ENCODE peak calls at places on chromosome 1, in ten cellular contexts. One of them, this sample, is unnamed.

GRCh38 chr1:148388260-148389026 is 94.7 kb downstream of the PPIAL4G start:
- DNase-seq in upper lobe of right lung: peak; percentile 93
- DNase-seq in heart left ventricle: peak; percentile 90
- DNase-seq in IMR-90: peak; percentile 91
- DNase-seq in coronary artery: peak; percentile 93
- DNase-seq in brain microvascular endothelial cell: peak; percentile 97
- DNase-seq in prostate gland: peak; percentile 90
- DNase-seq in lower lobe of right lung: peak; percentile 94
- DNase-seq in suprapubic skin: peak; percentile 94
- DNase-seq in PC-3: peak; percentile 94
- DNase-seq in this sample: peak; percentile 80

GRCh38 chr1:198955085-198955484 is 316.2 kb downstream of the PTPRC start:
- DNase-seq in upper lobe of right lung: no peak
- DNase-seq in heart left ventricle: no peak
- DNase-seq in IMR-90: no peak
- DNase-seq in coronary artery: no peak
- DNase-seq in brain microvascular endothelial cell: no peak
- DNase-seq in prostate gland: no peak
- DNase-seq in lower lobe of right lung: no peak
- DNase-seq in suprapubic skin: no peak
- DNase-seq in PC-3: no peak
- DNase-seq in this sample: no peak

GRCh38 chr1:90135306-90135705 is 140.4 kb downstream of the ZNF326 start:
- DNase-seq in upper lobe of right lung: no peak
- DNase-seq in heart left ventricle: no peak
- DNase-seq in IMR-90: no peak
- DNase-seq in coronary artery: no peak
- DNase-seq in brain microvascular endothelial cell: no peak
- DNase-seq in prostate gland: no peak
- DNase-seq in lower lobe of right lung: no peak
- DNase-seq in suprapubic skin: no peak
- DNase-seq in PC-3: no peak
- DNase-seq in this sample: no peak

GRCh38 chr1:184050631-184051030 is 899 bp upstream of the TSEN15 start:
- DNase-seq in upper lobe of right lung: no peak
- DNase-seq in heart left ventricle: no peak
- DNase-seq in IMR-90: no peak
- DNase-seq in coronary artery: no peak
- DNase-seq in brain microvascular endothelial cell: no peak
- DNase-seq in prostate gland: no peak
- DNase-seq in lower lobe of right lung: no peak
- DNase-seq in suprapubic skin: no peak
- DNase-seq in PC-3: no peak
- DNase-seq in this sample: no peak

GRCh38 chr1:62198781-62199125 is 4.1 kb downstream of the L1TD1 start:
- DNase-seq in upper lobe of right lung: no peak
- DNase-seq in heart left ventricle: no peak
- DNase-seq in IMR-90: no peak
- DNase-seq in coronary artery: no peak
- DNase-seq in brain microvascular endothelial cell: no peak
- DNase-seq in prostate gland: no peak
- DNase-seq in lower lobe of right lung: no peak
- DNase-seq in suprapubic skin: no peak
- DNase-seq in PC-3: no peak
- DNase-seq in this sample: no peak

GRCh38 chr1:3740038-3740437 is 12.2 kb upstream of the CCDC27 start:
- DNase-seq in upper lobe of right lung: no peak
- DNase-seq in heart left ventricle: peak; percentile 42
- DNase-seq in IMR-90: no peak
- DNase-seq in coronary artery: no peak
- DNase-seq in brain microvascular endothelial cell: no peak
- DNase-seq in prostate gland: no peak
- DNase-seq in lower lobe of right lung: no peak
- DNase-seq in suprapubic skin: no peak
- DNase-seq in PC-3: no peak
- DNase-seq in this sample: no peak

GRCh38 chr1:30184393-30185141 is 538.8 kb downstream of the MATN1 start:
- DNase-seq in upper lobe of right lung: no peak
- DNase-seq in heart left ventricle: no peak
- DNase-seq in IMR-90: no peak
- DNase-seq in coronary artery: no peak
- DNase-seq in brain microvascular endothelial cell: no peak
- DNase-seq in prostate gland: no peak
- DNase-seq in lower lobe of right lung: no peak
- DNase-seq in suprapubic skin: no peak
- DNase-seq in PC-3: no peak
- DNase-seq in this sample: no peak

GRCh38 chr1:37446874-37447273 is 27.5 kb upstream of the ZC3H12A start:
- DNase-seq in upper lobe of right lung: no peak
- DNase-seq in heart left ventricle: no peak
- DNase-seq in IMR-90: no peak
- DNase-seq in coronary artery: no peak
- DNase-seq in brain microvascular endothelial cell: no peak
- DNase-seq in prostate gland: no peak
- DNase-seq in lower lobe of right lung: no peak
- DNase-seq in suprapubic skin: no peak
- DNase-seq in PC-3: no peak
- DNase-seq in this sample: no peak

GRCh38 chr1:79290927-79291474 is 284.5 kb upstream of the ADGRL4 start:
- DNase-seq in upper lobe of right lung: no peak
- DNase-seq in heart left ventricle: no peak
- DNase-seq in IMR-90: no peak
- DNase-seq in coronary artery: no peak
- DNase-seq in brain microvascular endothelial cell: no peak
- DNase-seq in prostate gland: peak; percentile 27
- DNase-seq in lower lobe of right lung: no peak
- DNase-seq in suprapubic skin: no peak
- DNase-seq in PC-3: no peak
- DNase-seq in this sample: no peak

GRCh38 chr1:43893020-43893419 is 40.6 kb upstream of the ARTN start:
- DNase-seq in upper lobe of right lung: no peak
- DNase-seq in heart left ventricle: no peak
- DNase-seq in IMR-90: peak; percentile 51
- DNase-seq in coronary artery: no peak
- DNase-seq in brain microvascular endothelial cell: peak; percentile 61
- DNase-seq in prostate gland: no peak
- DNase-seq in lower lobe of right lung: no peak
- DNase-seq in suprapubic skin: peak; percentile 26
- DNase-seq in PC-3: no peak
- DNase-seq in this sample: no peak

DNA sequence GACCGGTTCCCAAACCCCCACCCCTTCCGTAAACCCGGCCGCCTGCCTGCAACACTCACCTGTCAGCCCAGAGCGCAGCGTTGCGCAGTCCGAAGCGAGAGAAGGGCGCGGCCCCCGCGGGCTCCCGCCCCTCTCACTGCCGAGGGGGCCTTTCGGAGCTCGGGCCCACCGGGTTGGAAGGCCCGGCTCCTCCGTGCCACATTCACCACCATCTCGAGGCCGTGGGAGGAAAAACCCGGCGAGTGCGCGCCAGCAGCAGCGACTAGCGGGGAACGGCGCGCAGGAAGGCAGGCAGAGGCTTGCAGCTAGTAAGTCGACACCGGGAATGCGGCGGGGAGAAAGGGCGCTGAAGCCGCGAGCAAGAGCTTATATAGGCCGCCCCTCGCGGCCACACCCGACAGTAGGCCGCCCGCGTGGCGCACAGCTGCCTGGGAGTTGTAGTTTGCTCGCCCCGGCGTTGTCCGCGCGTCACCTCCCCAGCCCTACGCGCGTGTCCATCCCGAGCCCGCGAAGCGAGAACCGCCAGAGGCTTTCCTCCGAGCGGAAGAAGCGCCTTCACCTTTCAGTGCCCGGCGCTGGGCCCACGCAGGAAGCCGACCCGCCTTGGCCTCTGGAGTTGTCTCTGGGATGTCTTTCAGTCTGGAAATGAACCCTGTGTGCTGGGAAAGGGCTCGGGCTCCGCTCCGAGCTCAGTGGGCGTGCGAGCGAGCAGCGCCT is 10.4 kb upstream of the RAB42 start:
- DNase-seq in upper lobe of right lung: peak; percentile 98
- DNase-seq in heart left ventricle: peak; percentile 98
- DNase-seq in IMR-90: peak; percentile 94
- DNase-seq in coronary artery: peak; percentile 97
- DNase-seq in brain microvascular endothelial cell: peak; percentile 96
- DNase-seq in prostate gland: peak; percentile 96
- DNase-seq in lower lobe of right lung: peak; percentile 98
- DNase-seq in suprapubic skin: peak; percentile 98
- DNase-seq in PC-3: peak; percentile 95
- DNase-seq in this sample: peak; percentile 92
- TF ChIP-seq CTCF in upper lobe of right lung: peak; percentile 14
- TF ChIP-seq CTCF in heart left ventricle: peak; percentile 7
- TF ChIP-seq CTCF in IMR-90: no peak
- TF ChIP-seq CTCF in coronary artery: no peak
- TF ChIP-seq CTCF in brain microvascular endothelial cell: no peak
- TF ChIP-seq CTCF in prostate gland: no peak
- TF ChIP-seq CTCF in lower lobe of right lung: peak; percentile 16
- TF ChIP-seq CTCF in suprapubic skin: peak; percentile 13
- TF ChIP-seq CTCF in PC-3: peak; percentile 7
- TF ChIP-seq CTCF in this sample: no peak

DNA sequence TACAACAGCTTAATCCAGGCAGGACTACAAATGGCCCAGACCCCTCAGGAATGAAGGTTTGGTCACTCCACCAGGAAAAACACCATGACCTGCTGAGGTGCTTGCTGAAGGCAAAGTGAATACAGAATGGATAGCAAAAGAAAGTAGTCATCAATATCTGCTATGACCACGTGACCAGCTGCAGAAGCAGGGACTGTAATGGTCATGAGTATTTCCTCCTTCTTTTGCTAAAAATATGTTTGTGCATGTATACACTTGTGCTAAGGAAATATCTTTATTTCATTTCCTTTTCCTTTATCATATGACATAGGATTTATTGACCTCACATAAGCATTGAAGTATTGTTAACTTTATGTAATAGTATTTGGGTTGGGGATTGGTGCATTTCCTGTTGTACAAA is 26.4 kb upstream of the GOLT1A start:
- DNase-seq in upper lobe of right lung: no peak
- DNase-seq in heart left ventricle: no peak
- DNase-seq in IMR-90: no peak
- DNase-seq in coronary artery: no peak
- DNase-seq in brain microvascular endothelial cell: no peak
- DNase-seq in prostate gland: no peak
- DNase-seq in lower lobe of right lung: no peak
- DNase-seq in suprapubic skin: no peak
- DNase-seq in PC-3: no peak
- DNase-seq in this sample: no peak
- H3K27ac ChIP-seq in upper lobe of right lung: no peak overlapping the region
- H3K27ac ChIP-seq in heart left ventricle: no peak overlapping the region
- H3K27ac ChIP-seq in IMR-90: no peak overlapping the region
- H3K27ac ChIP-seq in coronary artery: no peak overlapping the region
- H3K27ac ChIP-seq in brain microvascular endothelial cell: no peak overlapping the region
- H3K27ac ChIP-seq in prostate gland: no peak overlapping the region
- H3K27ac ChIP-seq in lower lobe of right lung: no peak overlapping the region
- H3K27ac ChIP-seq in suprapubic skin: no peak overlapping the region
- H3K27ac ChIP-seq in PC-3: no peak overlapping the region
- H3K27ac ChIP-seq in this sample: no peak overlapping the region

DNA sequence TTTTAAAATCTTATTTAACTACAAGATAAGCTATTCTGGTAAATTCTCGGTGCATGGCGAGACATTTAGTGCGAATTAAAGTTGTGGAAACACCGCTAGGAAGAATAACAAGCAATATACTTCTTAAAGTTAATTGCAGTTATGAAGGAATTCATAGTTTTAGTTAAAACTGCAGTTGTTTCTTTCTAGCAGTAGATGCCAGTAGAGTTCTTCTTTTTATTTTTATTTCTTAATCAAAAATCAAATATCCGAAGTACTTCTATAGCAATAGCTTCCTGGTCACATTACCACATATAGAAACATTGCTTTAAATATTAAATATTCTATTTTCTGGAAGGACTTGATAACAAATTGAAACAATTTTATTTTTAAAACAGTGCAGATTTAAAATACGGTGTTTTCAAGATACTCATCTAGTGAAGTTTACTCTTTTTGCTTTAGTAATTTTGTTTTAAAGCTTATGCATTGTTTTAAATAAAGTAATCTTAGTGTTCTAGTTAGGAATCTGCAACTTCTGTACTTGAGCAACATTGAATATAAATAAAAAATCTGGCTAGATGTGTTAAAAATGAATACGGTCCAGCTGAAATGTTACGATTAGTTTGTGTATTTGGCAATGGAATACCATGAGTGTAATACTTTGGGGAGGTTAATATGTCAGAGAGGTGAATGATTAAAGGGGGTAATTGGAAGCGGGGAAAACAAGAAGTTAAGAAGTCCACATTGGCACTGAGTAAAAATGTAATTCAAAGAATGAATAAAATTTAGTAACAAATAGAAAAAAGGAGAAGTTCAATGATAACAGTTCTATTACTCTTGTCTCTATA is 2.7 kb upstream of the PRKACB start:
- DNase-seq in upper lobe of right lung: no peak
- DNase-seq in heart left ventricle: no peak
- DNase-seq in IMR-90: peak; percentile 40
- DNase-seq in coronary artery: no peak
- DNase-seq in brain microvascular endothelial cell: no peak
- DNase-seq in prostate gland: no peak
- DNase-seq in lower lobe of right lung: no peak
- DNase-seq in suprapubic skin: no peak
- DNase-seq in PC-3: peak; percentile 60
- DNase-seq in this sample: no peak
- TF ChIP-seq CTCF in upper lobe of right lung: peak; percentile 70
- TF ChIP-seq CTCF in heart left ventricle: no peak
- TF ChIP-seq CTCF in IMR-90: peak; percentile 70
- TF ChIP-seq CTCF in coronary artery: no peak
- TF ChIP-seq CTCF in brain microvascular endothelial cell: peak; percentile 44
- TF ChIP-seq CTCF in prostate gland: no peak
- TF ChIP-seq CTCF in lower lobe of right lung: peak; percentile 59
- TF ChIP-seq CTCF in suprapubic skin: no peak
- TF ChIP-seq CTCF in PC-3: peak; percentile 79
- TF ChIP-seq CTCF in this sample: peak; percentile 57

GRCh38 chr1:224745388-224745787 is 129.3 kb downstream of the CNIH3 start:
- DNase-seq in upper lobe of right lung: no peak
- DNase-seq in heart left ventricle: no peak
- DNase-seq in IMR-90: no peak
- DNase-seq in coronary artery: no peak
- DNase-seq in brain microvascular endothelial cell: no peak
- DNase-seq in prostate gland: no peak
- DNase-seq in lower lobe of right lung: no peak
- DNase-seq in suprapubic skin: no peak
- DNase-seq in PC-3: no peak
- DNase-seq in this sample: no peak
- H3K27ac ChIP-seq in upper lobe of right lung: no peak overlapping the region
- H3K27ac ChIP-seq in heart left ventricle: no peak overlapping the region
- H3K27ac ChIP-seq in IMR-90: no peak overlapping the region
- H3K27ac ChIP-seq in coronary artery: no peak overlapping the region
- H3K27ac ChIP-seq in brain microvascular endothelial cell: no peak overlapping the region
- H3K27ac ChIP-seq in prostate gland: no peak overlapping the region
- H3K27ac ChIP-seq in lower lobe of right lung: no peak overlapping the region
- H3K27ac ChIP-seq in suprapubic skin: no peak overlapping the region
- H3K27ac ChIP-seq in PC-3: no peak overlapping the region
- H3K27ac ChIP-seq in this sample: no peak overlapping the region

This sample was measured in tibial nerve.